ENCODE peak calls at places on chromosomes 3 and 15, in five cellular contexts. W is cardiac fibroblast, F is uterus, T is body of pancreas, L is fibroblast of lung. N is an unnamed sample.
A peak's percentile ranks its signal among the peaks of the same experiment; 100 is the strongest.

GRCh38 chr3:135633078-135633477 is 332.4 kb upstream of the PPP2R3A start:
- DNase-seq in L (no peak), W (no peak), F (no peak), T (no peak), N (no peak)

GRCh38 chr3:32963871-32964270 is 12.4 kb downstream of the CCR4 start:
- DNase-seq in W (no peak), L (no peak), T (no peak), F (no peak), N (no peak)

GRCh38 chr3:105539897-105540296 is 173.2 kb downstream of the ALCAM start:
- DNase-seq in F (no peak), W (no peak), L (no peak), T (no peak), N (no peak)

GRCh38 chr3:126696701-126697267 is 7.3 kb upstream of the CHCHD6 start:
- DNase-seq in L (no peak), T (no peak), F (no peak), W (no peak), N (no peak)

GRCh38 chr3:66431494-66431893 is 69.3 kb downstream of the LRIG1 start:
- DNase-seq in F (no peak), W (peak; percentile 94), L (peak; percentile 90), T (no peak), N (no peak)

GRCh38 chr15:59406446-59406845 is 31.5 kb upstream of the FAM81A start:
- DNase-seq in T (no peak), L (no peak), W (no peak), F (no peak), N (no peak)

GRCh38 chr15:85588657-85589056 is 206.1 kb downstream of the KLHL25 start:
- DNase-seq in T (no peak), L (peak; percentile 63), W (peak; percentile 75), F (no peak), N (no peak)

GRCh38 chr15:62647195-62647865 is 395.2 kb upstream of the TPM1 start:
- DNase-seq in W (peak; percentile 66), L (peak; percentile 56), F (no peak), T (no peak), N (peak; percentile 81)

GRCh38 chr3:69791111-69791510 is 51.8 kb downstream of the MITF start:
- DNase-seq in L (peak; percentile 96), W (peak; percentile 87), T (peak; percentile 27), F (peak; percentile 84), N (peak; percentile 72)

GRCh38 chr15:89486726-89487050 is 9.7 kb downstream of the RHCG start:
- DNase-seq in T (no peak), L (no peak), W (no peak), F (no peak), N (no peak)

GRCh38 chr3:86788371-86788770 is 202.6 kb downstream of the VGLL3 start:
- DNase-seq in L (no peak), F (no peak), W (peak; percentile 59), T (no peak), N (no peak)

GRCh38 chr3:138114988-138115971 is at the start of gene DZIP1L:
- DNase-seq in L (peak; percentile 64), T (peak; percentile 80), W (peak; percentile 73), F (peak; percentile 66), N (peak; percentile 55)

GRCh38 chr3:141797167-141797773 is 34.1 kb downstream of the GRK7 start:
- DNase-seq in T (peak; percentile 25), F (peak; percentile 39), W (peak; percentile 61), L (peak; percentile 46), N (no peak)

GRCh38 chr15:63719281-63719680 is 114.5 kb downstream of the HERC1 start:
- DNase-seq in T (peak; percentile 33), F (no peak), L (no peak), W (no peak), N (no peak)

GRCh38 chr15:81277851-81278250 is 46.1 kb downstream of the STARD5 start:
- DNase-seq in T (no peak), F (no peak), W (no peak), L (no peak), N (no peak)

GRCh38 chr15:69533504-69533903 is 80.9 kb downstream of the RPLP1 start:
- DNase-seq in L (no peak), F (no peak), W (no peak), T (no peak), N (no peak)

DNA sequence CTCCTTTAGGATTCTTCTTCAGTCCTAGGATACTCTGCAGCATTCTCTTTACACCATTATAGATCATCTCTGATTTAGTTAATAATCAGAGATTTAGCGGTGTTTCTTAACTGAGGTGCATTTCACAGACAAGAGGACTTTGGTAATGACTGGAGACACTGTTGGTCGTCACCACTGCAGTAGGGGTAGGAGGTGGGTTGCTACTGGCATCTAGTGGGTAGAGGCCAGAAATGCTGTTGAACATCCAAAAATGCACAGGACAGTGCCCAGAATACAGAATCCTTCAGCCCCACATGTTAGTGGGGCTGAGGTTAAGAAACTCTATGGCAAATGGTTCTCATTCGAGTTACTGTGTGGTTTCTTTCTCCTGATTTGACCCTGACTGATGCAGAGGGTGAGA is 80.4 kb upstream of the LMCD1 start:
- DNase-seq in W (no peak), F (no peak), T (no peak), L (no peak), N (no peak)
- TF ChIP-seq CTCF in W (no peak), F (no peak), T (no peak), L (no peak), N (no peak)

GRCh38 chr3:177468816-177469590 is 271.7 kb upstream of the TBL1XR1 start:
- DNase-seq in T (no peak), W (peak; percentile 53), L (peak; percentile 69), F (no peak), N (peak; percentile 94)
- TF ChIP-seq CTCF in T (no peak), W (no peak), L (no peak), F (no peak), N (no peak)

DNA sequence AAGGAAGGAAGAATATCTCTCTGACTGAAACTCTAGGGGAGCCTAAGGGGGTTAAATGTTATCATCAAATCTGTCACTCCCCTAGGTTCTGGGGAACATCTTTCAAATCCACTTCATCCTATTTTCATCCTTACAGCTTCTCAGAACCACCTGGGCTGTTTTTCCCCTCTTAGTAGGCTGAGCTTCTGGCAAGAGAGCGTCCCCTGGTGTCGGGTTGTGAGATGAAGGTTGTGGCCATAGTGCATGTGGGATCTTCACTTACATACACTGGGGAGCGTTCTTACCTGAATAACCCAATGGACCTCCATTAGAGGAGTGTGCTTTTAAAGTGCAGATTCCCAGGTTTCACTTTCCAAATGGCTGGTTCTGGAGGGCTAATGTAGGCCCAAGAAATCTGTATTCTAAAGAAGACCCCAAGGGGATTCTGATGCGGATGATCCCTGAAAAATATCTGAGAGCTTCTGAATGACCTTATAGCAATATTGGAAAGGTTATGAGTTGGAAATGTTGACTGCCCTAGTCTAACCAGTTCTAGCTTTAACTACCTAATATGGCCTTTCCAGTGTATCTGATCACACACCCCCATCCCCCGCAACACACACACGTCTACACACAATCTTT is 663.7 kb downstream of the AGBL1 start:
- DNase-seq in T (peak; percentile 16), L (no peak), F (peak; percentile 23), W (no peak), N (no peak)
- TF ChIP-seq CTCF in T (peak; percentile 45), L (peak; percentile 21), F (no peak), W (no peak), N (peak; percentile 65)

GRCh38 chr3:31319332-31319731 is 213.4 kb upstream of the STT3B start:
- DNase-seq in W (no peak), F (no peak), T (no peak), L (no peak), N (no peak)

GRCh38 chr3:31312400-31312799 is 220.3 kb upstream of the STT3B start:
- DNase-seq in L (no peak), T (no peak), W (peak; percentile 74), F (no peak), N (no peak)

GRCh38 chr3:31311571-31311970 is 221.2 kb upstream of the STT3B start:
- DNase-seq in W (no peak), T (no peak), L (no peak), F (no peak), N (no peak)

DNA sequence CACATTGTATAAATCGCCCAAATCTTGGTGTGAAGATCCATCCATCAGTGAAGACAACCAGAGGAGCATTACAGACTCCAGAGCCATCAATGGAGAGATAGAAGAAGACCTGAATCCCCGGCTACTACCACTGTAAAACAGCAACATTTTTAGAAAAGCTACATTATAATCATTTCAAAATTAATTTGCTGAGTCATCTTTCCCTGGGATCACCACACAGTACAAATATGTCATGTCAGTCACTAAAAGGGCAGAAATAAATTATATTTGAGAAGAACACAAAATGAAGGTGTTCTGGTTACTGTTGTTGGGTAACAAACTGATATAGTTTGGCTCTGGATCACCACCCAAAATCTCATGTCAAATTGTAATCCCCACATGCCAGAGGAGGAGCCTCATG is 218.5 kb upstream of the STT3B start:
- DNase-seq in W (peak; percentile 13), T (no peak), F (no peak), L (no peak), N (no peak)
- TF ChIP-seq CTCF in W (no peak), T (no peak), F (no peak), L (no peak), N (no peak)